ENCODE peak calls at places on chromosome 7, in five cellular contexts. C is IMR-90, K is SK-N-SH, P is GM12878, E is K562. T is an unnamed sample.

GRCh38 chr7:108301387-108301786 is 154.8 kb downstream of the NRCAM start:
- DNase-seq in P (no peak), C (no peak), K (no peak), E (no peak), T (no peak)

GRCh38 chr7:138970979-138971378 is 10.2 kb downstream of the KIAA1549 start:
- DNase-seq in K (no peak), C (no peak), E (no peak), P (no peak), T (no peak)

GRCh38 chr7:136514776-136515175 is 353.7 kb upstream of the CHRM2 start:
- DNase-seq in C (no peak), K (no peak), P (no peak), E (no peak), T (no peak)

GRCh38 chr7:134852626-134853025 is 73.2 kb downstream of the CALD1 start:
- DNase-seq in P (no peak), C (no peak), E (no peak), K (no peak), T (no peak)

GRCh38 chr7:34096135-34096775 is 190.9 kb downstream of the BMPER start:
- DNase-seq in P (no peak), K (no peak), E (no peak), C (peak), T (no peak)

GRCh38 chr7:85000973-85001372 is 185.9 kb downstream of the SEMA3D start:
- DNase-seq in C (no peak), P (no peak), E (no peak), K (no peak), T (no peak)

GRCh38 chr7:92588561-92588960 is 1.6 kb downstream of the FAM133B start:
- DNase-seq in P (no peak), K (no peak), C (no peak), E (no peak), T (no peak)

GRCh38 chr7:149776848-149777407 is 3.5 kb upstream of the ZNF467 start:
- DNase-seq in P (no peak), K (no peak), C (no peak), E (no peak), T (no peak)

GRCh38 chr7:95102662-95103061 is 195.3 kb downstream of the PPP1R9A start:
- DNase-seq in C (no peak), E (no peak), K (no peak), P (no peak), T (peak)

GRCh38 chr7:4610768-4611467 is 71.2 kb upstream of the FOXK1 start:
- DNase-seq in E (peak), C (peak), K (peak), P (peak), T (peak)

GRCh38 chr7:105643384-105643783 is 62.1 kb upstream of the EFCAB10 start:
- DNase-seq in P (no peak), K (peak), C (no peak), E (peak), T (no peak)

GRCh38 chr7:125136755-125137547 is 207.3 kb upstream of the POT1 start:
- DNase-seq in P (no peak), K (no peak), E (no peak), C (peak), T (no peak)

GRCh38 chr7:157278167-157278790 is 58.5 kb upstream of the DNAJB6 start:
- DNase-seq in E (peak), C (no peak), P (no peak), K (peak), T (no peak)

GRCh38 chr7:152392254-152392653 is 43.5 kb downstream of the KMT2C start:
- DNase-seq in P (no peak), E (no peak), C (no peak), K (no peak), T (no peak)

GRCh38 chr7:39125849-39126248 is 148.1 kb downstream of the POU6F2 start:
- DNase-seq in E (no peak), P (no peak), K (no peak), C (no peak), T (no peak)

GRCh38 chr7:132169730-132170129 is 406.5 kb downstream of the PLXNA4 start:
- DNase-seq in C (no peak), K (no peak), E (peak), P (no peak), T (no peak)
- TF ChIP-seq MXI1 in C (no peak), K (no peak), E (no peak), P (no peak), T (no peak)

DNA sequence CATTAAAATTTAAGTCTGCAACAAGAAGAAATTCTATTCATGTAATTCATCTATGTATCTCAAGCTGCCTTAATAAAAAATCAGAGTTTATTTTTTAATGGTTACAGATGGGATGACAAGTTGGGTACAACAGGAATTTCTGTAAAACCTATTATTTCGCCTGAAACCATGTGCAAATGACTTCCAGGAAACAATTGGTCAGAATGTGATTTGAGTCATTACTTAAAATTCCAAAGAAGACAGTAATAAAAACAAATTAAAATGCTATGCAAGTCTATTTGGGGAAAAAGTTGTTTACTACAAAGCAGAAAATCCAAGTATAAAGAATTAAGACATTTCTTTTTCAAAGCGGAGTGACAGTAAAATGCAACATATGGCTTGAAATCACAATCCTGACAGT is 41.4 kb upstream of the SEMA3C start:
- DNase-seq in C (no peak), K (no peak), P (no peak), E (no peak), T (no peak)
- TF ChIP-seq MXI1 in C (no peak), K (no peak), P (no peak), E (no peak), T (no peak)

GRCh38 chr7:47249361-47249760 is 332.6 kb downstream of the TNS3 start:
- DNase-seq in E (no peak), K (no peak), P (no peak), C (no peak), T (no peak)
- TF ChIP-seq MXI1 in E (no peak), K (no peak), P (no peak), C (no peak), T (no peak)

DNA sequence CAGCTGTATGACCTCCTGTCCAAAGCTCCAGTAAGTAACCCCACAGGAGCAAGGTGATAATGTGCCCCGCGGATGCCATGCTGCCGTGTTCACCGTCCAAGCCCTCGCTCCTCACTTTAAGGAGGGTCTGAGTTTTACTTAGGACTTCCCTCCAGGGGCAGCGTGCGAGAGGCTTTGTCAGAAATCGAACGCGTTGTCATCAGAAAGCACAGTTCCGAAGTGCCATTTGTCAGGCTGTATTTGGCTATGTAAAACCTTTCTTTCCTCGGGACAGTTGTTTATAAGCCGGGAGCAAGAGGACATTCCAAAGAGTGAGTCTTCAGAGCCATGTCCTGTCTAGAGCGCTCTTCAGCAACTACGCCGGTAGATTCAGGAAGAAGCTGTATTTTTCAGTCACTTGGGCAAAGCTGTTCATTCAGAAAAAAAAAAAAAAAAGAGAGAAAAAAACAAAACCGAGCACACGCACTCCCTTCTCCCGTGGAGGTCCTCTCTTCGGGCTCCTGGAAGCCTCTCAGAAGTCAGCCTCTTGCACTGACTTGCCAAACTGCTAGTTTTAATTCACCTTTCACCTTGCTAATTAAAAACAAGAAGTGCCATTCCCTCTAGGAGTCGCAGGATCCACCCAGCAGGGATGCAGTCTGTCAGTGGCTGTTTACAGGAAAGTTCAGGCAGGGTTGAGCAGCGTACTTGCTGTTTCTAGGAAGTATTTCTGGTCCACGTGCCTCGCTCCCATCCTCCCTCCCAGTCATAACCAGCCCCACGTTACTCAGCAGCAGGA is at the start of gene SEMA3E:
- DNase-seq in C (peak), K (no peak), E (no peak), P (no peak), T (no peak)
- TF ChIP-seq MXI1 in C (no peak), K (no peak), E (no peak), P (no peak), T (no peak)